ENCODE peak calls at places on chromosome 20, in six cellular contexts. One of them, this sample, is unnamed.
A peak's percentile ranks its signal among the peaks of the same experiment; 100 is the strongest.

GRCh38 chr20:48463096-48463710 is 364.6 kb downstream of the PREX1 start:
- DNase-seq in cardiac muscle cell: no peak
- DNase-seq in stimulated activated CD8-positive, alpha-beta memory T cell treated with anti-CD3 and anti-CD28 coated beads, Interleukin-15, amount 100 ng/mL, for 24 hours: no peak
- DNase-seq in stromal cell of bone marrow: peak; percentile 5
- DNase-seq in left ventricle myocardium superior: no peak
- DNase-seq in naive thymus-derived CD4-positive, alpha-beta T cell: no peak
- DNase-seq in this sample: no peak

GRCh38 chr20:44017905-44018683 is 103.4 kb downstream of the TOX2 start:
- DNase-seq in cardiac muscle cell: peak; percentile 72
- DNase-seq in stimulated activated CD8-positive, alpha-beta memory T cell treated with anti-CD3 and anti-CD28 coated beads, Interleukin-15, amount 100 ng/mL, for 24 hours: no peak
- DNase-seq in stromal cell of bone marrow: peak; percentile 57
- DNase-seq in left ventricle myocardium superior: peak; percentile 41
- DNase-seq in naive thymus-derived CD4-positive, alpha-beta T cell: no peak
- DNase-seq in this sample: no peak

GRCh38 chr20:37922016-37922415 is 19.1 kb downstream of the VSTM2L start:
- DNase-seq in cardiac muscle cell: no peak
- DNase-seq in stimulated activated CD8-positive, alpha-beta memory T cell treated with anti-CD3 and anti-CD28 coated beads, Interleukin-15, amount 100 ng/mL, for 24 hours: no peak
- DNase-seq in stromal cell of bone marrow: no peak
- DNase-seq in left ventricle myocardium superior: no peak
- DNase-seq in naive thymus-derived CD4-positive, alpha-beta T cell: no peak
- DNase-seq in this sample: no peak

GRCh38 chr20:50226093-50226974 is 35.7 kb downstream of the CEBPB start:
- DNase-seq in cardiac muscle cell: peak; percentile 46
- DNase-seq in stimulated activated CD8-positive, alpha-beta memory T cell treated with anti-CD3 and anti-CD28 coated beads, Interleukin-15, amount 100 ng/mL, for 24 hours: no peak
- DNase-seq in stromal cell of bone marrow: peak; percentile 47
- DNase-seq in left ventricle myocardium superior: peak; percentile 49
- DNase-seq in naive thymus-derived CD4-positive, alpha-beta T cell: no peak
- DNase-seq in this sample: no peak

GRCh38 chr20:37777012-37777411 is 83.2 kb downstream of the CTNNBL1 start:
- DNase-seq in cardiac muscle cell: no peak
- DNase-seq in stimulated activated CD8-positive, alpha-beta memory T cell treated with anti-CD3 and anti-CD28 coated beads, Interleukin-15, amount 100 ng/mL, for 24 hours: no peak
- DNase-seq in stromal cell of bone marrow: no peak
- DNase-seq in left ventricle myocardium superior: no peak
- DNase-seq in naive thymus-derived CD4-positive, alpha-beta T cell: no peak
- DNase-seq in this sample: no peak

GRCh38 chr20:3729811-3730550 is 2.5 kb upstream of the HSPA12B start:
- DNase-seq in cardiac muscle cell: no peak
- DNase-seq in stimulated activated CD8-positive, alpha-beta memory T cell treated with anti-CD3 and anti-CD28 coated beads, Interleukin-15, amount 100 ng/mL, for 24 hours: no peak
- DNase-seq in stromal cell of bone marrow: no peak
- DNase-seq in left ventricle myocardium superior: peak; percentile 15
- DNase-seq in naive thymus-derived CD4-positive, alpha-beta T cell: no peak
- DNase-seq in this sample: no peak

GRCh38 chr20:31475032-31475431 is at the start of the genes DEFB124 and REM1:
- DNase-seq in cardiac muscle cell: no peak
- DNase-seq in stimulated activated CD8-positive, alpha-beta memory T cell treated with anti-CD3 and anti-CD28 coated beads, Interleukin-15, amount 100 ng/mL, for 24 hours: no peak
- DNase-seq in stromal cell of bone marrow: no peak
- DNase-seq in left ventricle myocardium superior: peak; percentile 79
- DNase-seq in naive thymus-derived CD4-positive, alpha-beta T cell: no peak
- DNase-seq in this sample: no peak

GRCh38 chr20:34010405-34010895 is 16.7 kb downstream of the RALY start:
- DNase-seq in cardiac muscle cell: peak; percentile 33
- DNase-seq in stimulated activated CD8-positive, alpha-beta memory T cell treated with anti-CD3 and anti-CD28 coated beads, Interleukin-15, amount 100 ng/mL, for 24 hours: no peak
- DNase-seq in stromal cell of bone marrow: no peak
- DNase-seq in left ventricle myocardium superior: no peak
- DNase-seq in naive thymus-derived CD4-positive, alpha-beta T cell: no peak
- DNase-seq in this sample: no peak

GRCh38 chr20:11375368-11375767 is 542.3 kb upstream of the BTBD3 start:
- DNase-seq in cardiac muscle cell: no peak
- DNase-seq in stimulated activated CD8-positive, alpha-beta memory T cell treated with anti-CD3 and anti-CD28 coated beads, Interleukin-15, amount 100 ng/mL, for 24 hours: no peak
- DNase-seq in stromal cell of bone marrow: no peak
- DNase-seq in left ventricle myocardium superior: no peak
- DNase-seq in naive thymus-derived CD4-positive, alpha-beta T cell: no peak
- DNase-seq in this sample: no peak

This sample was measured in central memory CD4-positive, alpha-beta T cell.